ENCODE peak calls at places on chromosome 18, in ten cellular contexts. One of them, this sample, is unnamed.
A peak's percentile ranks its signal among the peaks of the same experiment; 100 is the strongest.

GRCh38 chr18:48622911-48623431 is 84.1 kb downstream of the CTIF start:
- DNase-seq in anterior cingulate cortex: no peak
- DNase-seq in NCI-H82: no peak
- DNase-seq in T-helper 1 cell: no peak
- DNase-seq in skeletal muscle cell: no peak
- DNase-seq in amniotic stem cell: peak; percentile 16
- DNase-seq in heart right ventricle: no peak
- DNase-seq in NAMALWA: peak; percentile 85
- DNase-seq in NCI-H510A treated with DMSO at 0.1 percent for 48 hours: no peak
- DNase-seq in BJ: no peak
- DNase-seq in this sample: no peak

GRCh38 chr18:75638223-75638596 is 210.7 kb upstream of the SMIM21 start:
- DNase-seq in anterior cingulate cortex: no peak
- DNase-seq in NCI-H82: no peak
- DNase-seq in T-helper 1 cell: no peak
- DNase-seq in skeletal muscle cell: peak; percentile 47
- DNase-seq in amniotic stem cell: no peak
- DNase-seq in heart right ventricle: no peak
- DNase-seq in NAMALWA: no peak
- DNase-seq in NCI-H510A treated with DMSO at 0.1 percent for 48 hours: no peak
- DNase-seq in BJ: peak; percentile 44
- DNase-seq in this sample: no peak

GRCh38 chr18:13836559-13836958 is 12.6 kb downstream of the MC5R start:
- DNase-seq in anterior cingulate cortex: no peak
- DNase-seq in NCI-H82: no peak
- DNase-seq in T-helper 1 cell: no peak
- DNase-seq in skeletal muscle cell: no peak
- DNase-seq in amniotic stem cell: no peak
- DNase-seq in heart right ventricle: no peak
- DNase-seq in NAMALWA: no peak
- DNase-seq in NCI-H510A treated with DMSO at 0.1 percent for 48 hours: no peak
- DNase-seq in BJ: no peak
- DNase-seq in this sample: no peak

GRCh38 chr18:45782662-45783061 is 42.8 kb upstream of the SIGLEC15 start:
- DNase-seq in anterior cingulate cortex: no peak
- DNase-seq in NCI-H82: no peak
- DNase-seq in T-helper 1 cell: no peak
- DNase-seq in skeletal muscle cell: no peak
- DNase-seq in amniotic stem cell: no peak
- DNase-seq in heart right ventricle: no peak
- DNase-seq in NAMALWA: no peak
- DNase-seq in NCI-H510A treated with DMSO at 0.1 percent for 48 hours: no peak
- DNase-seq in BJ: no peak
- DNase-seq in this sample: no peak

GRCh38 chr18:23565916-23566547 is 20.3 kb downstream of the NPC1 start:
- DNase-seq in anterior cingulate cortex: no peak
- DNase-seq in NCI-H82: no peak
- DNase-seq in T-helper 1 cell: no peak
- DNase-seq in skeletal muscle cell: no peak
- DNase-seq in amniotic stem cell: no peak
- DNase-seq in heart right ventricle: no peak
- DNase-seq in NAMALWA: no peak
- DNase-seq in NCI-H510A treated with DMSO at 0.1 percent for 48 hours: no peak
- DNase-seq in BJ: no peak
- DNase-seq in this sample: no peak

GRCh38 chr18:62660741-62661140 is 54.6 kb upstream of the PHLPP1 start:
- DNase-seq in anterior cingulate cortex: no peak
- DNase-seq in NCI-H82: no peak
- DNase-seq in T-helper 1 cell: no peak
- DNase-seq in skeletal muscle cell: no peak
- DNase-seq in amniotic stem cell: no peak
- DNase-seq in heart right ventricle: no peak
- DNase-seq in NAMALWA: no peak
- DNase-seq in NCI-H510A treated with DMSO at 0.1 percent for 48 hours: no peak
- DNase-seq in BJ: no peak
- DNase-seq in this sample: no peak

GRCh38 chr18:10519999-10520935 is 5.6 kb upstream of the NAPG start:
- DNase-seq in anterior cingulate cortex: peak; percentile 79
- DNase-seq in NCI-H82: peak; percentile 91
- DNase-seq in T-helper 1 cell: peak; percentile 23
- DNase-seq in skeletal muscle cell: peak; percentile 78
- DNase-seq in amniotic stem cell: peak; percentile 76
- DNase-seq in heart right ventricle: peak; percentile 88
- DNase-seq in NAMALWA: peak; percentile 90
- DNase-seq in NCI-H510A treated with DMSO at 0.1 percent for 48 hours: peak; percentile 71
- DNase-seq in BJ: peak; percentile 56
- DNase-seq in this sample: peak; percentile 33

GRCh38 chr18:421236-422155 is 79.0 kb downstream of the COLEC12 start:
- DNase-seq in anterior cingulate cortex: no peak
- DNase-seq in NCI-H82: no peak
- DNase-seq in T-helper 1 cell: no peak
- DNase-seq in skeletal muscle cell: no peak
- DNase-seq in amniotic stem cell: no peak
- DNase-seq in heart right ventricle: no peak
- DNase-seq in NAMALWA: no peak
- DNase-seq in NCI-H510A treated with DMSO at 0.1 percent for 48 hours: no peak
- DNase-seq in BJ: peak; percentile 42
- DNase-seq in this sample: no peak

GRCh38 chr18:77320960-77321559 is 71.4 kb downstream of the GALR1 start:
- DNase-seq in anterior cingulate cortex: no peak
- DNase-seq in NCI-H82: no peak
- DNase-seq in T-helper 1 cell: no peak
- DNase-seq in skeletal muscle cell: no peak
- DNase-seq in amniotic stem cell: no peak
- DNase-seq in heart right ventricle: no peak
- DNase-seq in NAMALWA: no peak
- DNase-seq in NCI-H510A treated with DMSO at 0.1 percent for 48 hours: peak; percentile 30
- DNase-seq in BJ: no peak
- DNase-seq in this sample: no peak

GRCh38 chr18:56889621-56890020 is 238.5 kb downstream of the WDR7 start:
- DNase-seq in anterior cingulate cortex: no peak
- DNase-seq in NCI-H82: no peak
- DNase-seq in T-helper 1 cell: no peak
- DNase-seq in skeletal muscle cell: no peak
- DNase-seq in amniotic stem cell: no peak
- DNase-seq in heart right ventricle: no peak
- DNase-seq in NAMALWA: no peak
- DNase-seq in NCI-H510A treated with DMSO at 0.1 percent for 48 hours: no peak
- DNase-seq in BJ: no peak
- DNase-seq in this sample: no peak

GRCh38 chr18:36315736-36316135 is 18.2 kb downstream of the FHOD3 start:
- DNase-seq in anterior cingulate cortex: no peak
- DNase-seq in NCI-H82: peak; percentile 86
- DNase-seq in T-helper 1 cell: no peak
- DNase-seq in skeletal muscle cell: no peak
- DNase-seq in amniotic stem cell: peak; percentile 56
- DNase-seq in heart right ventricle: no peak
- DNase-seq in NAMALWA: no peak
- DNase-seq in NCI-H510A treated with DMSO at 0.1 percent for 48 hours: no peak
- DNase-seq in BJ: no peak
- DNase-seq in this sample: no peak

GRCh38 chr18:70490008-70490933 is 201.4 kb downstream of the SOCS6 start:
- DNase-seq in anterior cingulate cortex: peak; percentile 26
- DNase-seq in NCI-H82: peak; percentile 79
- DNase-seq in T-helper 1 cell: no peak
- DNase-seq in skeletal muscle cell: peak; percentile 43
- DNase-seq in amniotic stem cell: peak; percentile 14
- DNase-seq in heart right ventricle: peak; percentile 23
- DNase-seq in NAMALWA: peak; percentile 63
- DNase-seq in NCI-H510A treated with DMSO at 0.1 percent for 48 hours: peak; percentile 92
- DNase-seq in BJ: no peak
- DNase-seq in this sample: peak; percentile 24

This sample was measured in Panc1.